ENCODE peak calls at places on chromosomes 13 and 19, in seven cellular contexts. One of them, this sample, is unnamed.

GRCh38 chr19:1754651-1755466 is 1.6 kb downstream of the ONECUT3 start:
- DNase-seq in BE2C: no peak
- DNase-seq in Panc1: no peak
- DNase-seq in progenitor cell of endocrine pancreas: no peak
- DNase-seq in germinal center: no peak
- DNase-seq in activated T-cell treated with anti-CD3 and anti-CD28 coated beads for 1 hour: no peak
- DNase-seq in left colon: no peak
- DNase-seq in this sample: no peak

GRCh38 chr13:31997641-31998040 is 33.9 kb upstream of the FRY start:
- DNase-seq in activated T-cell treated with anti-CD3 and anti-CD28 coated beads for 1 hour: no peak
- DNase-seq in BE2C: no peak
- DNase-seq in progenitor cell of endocrine pancreas: no peak
- DNase-seq in Panc1: no peak
- DNase-seq in germinal center: no peak
- DNase-seq in left colon: no peak
- DNase-seq in this sample: no peak

GRCh38 chr19:54206831-54207177 is 6.1 kb downstream of the RPS9 start:
- DNase-seq in Panc1: no peak
- DNase-seq in activated T-cell treated with anti-CD3 and anti-CD28 coated beads for 1 hour: no peak
- DNase-seq in progenitor cell of endocrine pancreas: no peak
- DNase-seq in left colon: no peak
- DNase-seq in germinal center: no peak
- DNase-seq in BE2C: no peak
- DNase-seq in this sample: no peak

GRCh38 chr13:23660249-23660648 is 90.0 kb downstream of the TNFRSF19 start:
- DNase-seq in activated T-cell treated with anti-CD3 and anti-CD28 coated beads for 1 hour: no peak
- DNase-seq in Panc1: no peak
- DNase-seq in germinal center: no peak
- DNase-seq in progenitor cell of endocrine pancreas: no peak
- DNase-seq in left colon: no peak
- DNase-seq in BE2C: no peak
- DNase-seq in this sample: no peak

GRCh38 chr19:54162241-54162805 is 2.8 kb upstream of the LENG1 start:
- DNase-seq in germinal center: peak
- DNase-seq in left colon: peak
- DNase-seq in progenitor cell of endocrine pancreas: peak
- DNase-seq in activated T-cell treated with anti-CD3 and anti-CD28 coated beads for 1 hour: peak
- DNase-seq in BE2C: peak
- DNase-seq in Panc1: peak
- DNase-seq in this sample: no peak

GRCh38 chr19:47573076-47574026 is at the start of gene ZNF541:
- DNase-seq in Panc1: no peak
- DNase-seq in activated T-cell treated with anti-CD3 and anti-CD28 coated beads for 1 hour: peak
- DNase-seq in progenitor cell of endocrine pancreas: no peak
- DNase-seq in BE2C: no peak
- DNase-seq in left colon: peak
- DNase-seq in germinal center: peak
- DNase-seq in this sample: no peak

GRCh38 chr13:43769552-43769951 is 17.2 kb downstream of the ENOX1 start:
- DNase-seq in BE2C: no peak
- DNase-seq in progenitor cell of endocrine pancreas: no peak
- DNase-seq in germinal center: no peak
- DNase-seq in activated T-cell treated with anti-CD3 and anti-CD28 coated beads for 1 hour: no peak
- DNase-seq in left colon: no peak
- DNase-seq in Panc1: no peak
- DNase-seq in this sample: no peak

GRCh38 chr19:3586124-3586626 is 897 bp downstream of the GIPC3 start:
- DNase-seq in Panc1: no peak
- DNase-seq in progenitor cell of endocrine pancreas: no peak
- DNase-seq in BE2C: peak
- DNase-seq in left colon: no peak
- DNase-seq in germinal center: peak
- DNase-seq in activated T-cell treated with anti-CD3 and anti-CD28 coated beads for 1 hour: peak
- DNase-seq in this sample: no peak

GRCh38 chr13:71871844-71872243 is 4.8 kb upstream of the DACH1 start:
- DNase-seq in activated T-cell treated with anti-CD3 and anti-CD28 coated beads for 1 hour: no peak
- DNase-seq in progenitor cell of endocrine pancreas: no peak
- DNase-seq in germinal center: no peak
- DNase-seq in left colon: no peak
- DNase-seq in BE2C: no peak
- DNase-seq in Panc1: no peak
- DNase-seq in this sample: no peak

GRCh38 chr13:33869005-33869404 is 51.1 kb downstream of the RFC3 start:
- DNase-seq in activated T-cell treated with anti-CD3 and anti-CD28 coated beads for 1 hour: no peak
- DNase-seq in germinal center: no peak
- DNase-seq in BE2C: no peak
- DNase-seq in Panc1: no peak
- DNase-seq in left colon: no peak
- DNase-seq in progenitor cell of endocrine pancreas: no peak
- DNase-seq in this sample: no peak

GRCh38 chr13:92103673-92104296 is 705.4 kb downstream of the GPC5 start:
- DNase-seq in germinal center: no peak
- DNase-seq in activated T-cell treated with anti-CD3 and anti-CD28 coated beads for 1 hour: no peak
- DNase-seq in Panc1: no peak
- DNase-seq in progenitor cell of endocrine pancreas: no peak
- DNase-seq in BE2C: no peak
- DNase-seq in left colon: no peak
- DNase-seq in this sample: no peak

GRCh38 chr19:12987781-12988180 is 7.5 kb upstream of the NFIX start:
- DNase-seq in activated T-cell treated with anti-CD3 and anti-CD28 coated beads for 1 hour: no peak
- DNase-seq in BE2C: no peak
- DNase-seq in left colon: no peak
- DNase-seq in progenitor cell of endocrine pancreas: no peak
- DNase-seq in Panc1: no peak
- DNase-seq in germinal center: no peak
- DNase-seq in this sample: no peak

GRCh38 chr19:56066152-56067023 is 54.7 kb downstream of the ZNF787 start:
- DNase-seq in left colon: no peak
- DNase-seq in Panc1: peak
- DNase-seq in activated T-cell treated with anti-CD3 and anti-CD28 coated beads for 1 hour: peak
- DNase-seq in progenitor cell of endocrine pancreas: peak
- DNase-seq in BE2C: peak
- DNase-seq in germinal center: peak
- DNase-seq in this sample: no peak

GRCh38 chr19:34193439-34193838 is 21.1 kb downstream of the LSM14A start:
- DNase-seq in BE2C: no peak
- DNase-seq in progenitor cell of endocrine pancreas: no peak
- DNase-seq in left colon: no peak
- DNase-seq in activated T-cell treated with anti-CD3 and anti-CD28 coated beads for 1 hour: no peak
- DNase-seq in Panc1: no peak
- DNase-seq in germinal center: peak
- DNase-seq in this sample: no peak

GRCh38 chr19:20664917-20665781 is 3.8 kb upstream of the ZNF626 start:
- DNase-seq in activated T-cell treated with anti-CD3 and anti-CD28 coated beads for 1 hour: no peak
- DNase-seq in progenitor cell of endocrine pancreas: peak
- DNase-seq in BE2C: no peak
- DNase-seq in germinal center: no peak
- DNase-seq in left colon: no peak
- DNase-seq in Panc1: no peak
- DNase-seq in this sample: no peak

GRCh38 chr13:107941345-107942029 is 273.8 kb downstream of the LIG4 start:
- DNase-seq in activated T-cell treated with anti-CD3 and anti-CD28 coated beads for 1 hour: no peak
- DNase-seq in germinal center: no peak
- DNase-seq in BE2C: no peak
- DNase-seq in progenitor cell of endocrine pancreas: no peak
- DNase-seq in Panc1: no peak
- DNase-seq in left colon: no peak
- DNase-seq in this sample: no peak

GRCh38 chr13:28297341-28297740 is 159.0 kb downstream of the PAN3 start:
- DNase-seq in progenitor cell of endocrine pancreas: no peak
- DNase-seq in activated T-cell treated with anti-CD3 and anti-CD28 coated beads for 1 hour: no peak
- DNase-seq in Panc1: no peak
- DNase-seq in left colon: no peak
- DNase-seq in BE2C: no peak
- DNase-seq in germinal center: no peak
- DNase-seq in this sample: no peak

GRCh38 chr13:48066310-48066989 is 28.5 kb downstream of the MED4 start:
- DNase-seq in Panc1: no peak
- DNase-seq in progenitor cell of endocrine pancreas: no peak
- DNase-seq in activated T-cell treated with anti-CD3 and anti-CD28 coated beads for 1 hour: no peak
- DNase-seq in germinal center: no peak
- DNase-seq in left colon: no peak
- DNase-seq in BE2C: peak
- DNase-seq in this sample: no peak